ENCODE peak calls at places on chromosomes 6 and 20, in seven cellular contexts. I is brain microvascular endothelial cell; B is activated naive CD8-positive, alpha-beta T cell treated with anti-CD3 and anti-CD28 coated beads, Interleukin-2, amount 50 U/mL, for 24 hours; M is nephron progenitor cell; O is ovary; Z is HL-60; S is Kasumi-1. W is an unnamed sample.

GRCh38 chr6:151044465-151045441 is 179.3 kb downstream of the MTHFD1L start:
- DNase-seq in I (peak; percentile 96), B (no peak), M (peak; percentile 63), O (peak; percentile 76), Z (no peak), S (no peak), W (peak; percentile 97)

GRCh38 chr6:85464260-85464644 is 14.4 kb downstream of the NT5E start:
- DNase-seq in I (peak; percentile 98), B (peak; percentile 70), M (no peak), O (no peak), Z (no peak), S (peak; percentile 45), W (peak; percentile 98)

GRCh38 chr20:35001596-35002362 is 46.1 kb downstream of the MYH7B start:
- DNase-seq in I (no peak), B (no peak), M (no peak), O (no peak), Z (no peak), S (peak; percentile 3), W (no peak)

GRCh38 chr6:21098744-21099143 is 494.8 kb upstream of the SOX4 start:
- DNase-seq in I (no peak), B (no peak), M (no peak), O (no peak), Z (no peak), S (no peak), W (no peak)

GRCh38 chr6:56536536-56536935 is 106.2 kb downstream of the DST start:
- DNase-seq in I (no peak), B (no peak), M (no peak), O (no peak), Z (no peak), S (no peak), W (no peak)

GRCh38 chr6:170344631-170345576 is 38.3 kb downstream of the FAM120B start:
- DNase-seq in I (peak; percentile 85), B (peak; percentile 14), M (no peak), O (no peak), Z (no peak), S (peak; percentile 39), W (peak; percentile 86)

GRCh38 chr6:132698608-132699007 is 15.2 kb downstream of the VNN1 start:
- DNase-seq in I (no peak), B (no peak), M (no peak), O (no peak), Z (no peak), S (no peak), W (no peak)

GRCh38 chr6:108114861-108115597 is 40.5 kb upstream of the OSTM1 start:
- DNase-seq in I (peak; percentile 59), B (peak; percentile 52), M (peak; percentile 63), O (peak; percentile 56), Z (peak; percentile 86), S (peak; percentile 77), W (peak; percentile 74)

GRCh38 chr20:58286729-58287128 is 22.8 kb upstream of the RAB22A start:
- DNase-seq in I (no peak), B (no peak), M (no peak), O (no peak), Z (peak; percentile 54), S (no peak), W (no peak)

GRCh38 chr6:142871910-142872331 is 73.1 kb downstream of the HIVEP2 start:
- DNase-seq in I (peak; percentile 97), B (peak; percentile 47), M (no peak), O (no peak), Z (no peak), S (no peak), W (peak; percentile 89)

GRCh38 chr20:10307359-10307735 is 88.7 kb downstream of the SNAP25 start:
- DNase-seq in I (no peak), B (no peak), M (no peak), O (no peak), Z (no peak), S (no peak), W (peak; percentile 47)

GRCh38 chr6:31888281-31889258 is 8.9 kb downstream of the EHMT2 start:
- DNase-seq in I (no peak), B (peak; percentile 69), M (peak; percentile 57), O (no peak), Z (peak; percentile 28), S (peak; percentile 44), W (no peak)

GRCh38 chr6:80438728-80439127 is 332.3 kb downstream of the BCKDHB start:
- DNase-seq in I (peak; percentile 81), B (no peak), M (no peak), O (no peak), Z (no peak), S (no peak), W (peak; percentile 75)

GRCh38 chr6:75492769-75493168 is 831 bp downstream of the FILIP1 start:
- DNase-seq in I (no peak), B (no peak), M (no peak), O (no peak), Z (no peak), S (no peak), W (no peak)

GRCh38 chr6:56534680-56535419 is 107.8 kb downstream of the DST start:
- DNase-seq in I (no peak), B (no peak), M (no peak), O (no peak), Z (no peak), S (no peak), W (no peak)

GRCh38 chr6:152124432-152125074 is 317.1 kb downstream of the ESR1 start:
- DNase-seq in I (peak; percentile 49), B (no peak), M (no peak), O (no peak), Z (no peak), S (peak; percentile 73), W (peak; percentile 23)

GRCh38 chr6:15874821-15875220 is 212.0 kb upstream of the DTNBP1 start:
- DNase-seq in I (peak; percentile 36), B (no peak), M (no peak), O (no peak), Z (no peak), S (no peak), W (no peak)

GRCh38 chr6:49556429-49556837 is 6.0 kb downstream of the C6orf141 start:
- DNase-seq in I (no peak), B (no peak), M (no peak), O (no peak), Z (no peak), S (no peak), W (peak; percentile 92)

GRCh38 chr6:38215225-38215624 is 395.7 kb downstream of the ZFAND3 start:
- DNase-seq in I (no peak), B (no peak), M (no peak), O (no peak), Z (no peak), S (no peak), W (no peak)

GRCh38 chr6:15409301-15410125 is 163.6 kb downstream of the JARID2 start:
- DNase-seq in I (no peak), B (no peak), M (no peak), O (no peak), Z (no peak), S (no peak), W (no peak)

GRCh38 chr6:81838724-81839425 is 86.4 kb upstream of the TENT5A start:
- DNase-seq in I (no peak), B (no peak), M (no peak), O (no peak), Z (peak; percentile 49), S (peak; percentile 34), W (no peak)

GRCh38 chr6:157982580-157983438 is 1.1 kb downstream of the SYNJ2 start:
- DNase-seq in I (peak; percentile 57), B (no peak), M (no peak), O (no peak), Z (no peak), S (no peak), W (peak; percentile 84)